ENCODE peak calls at places on chromosomes 12 and 14, in four cellular contexts. One of them, this sample, is unnamed.

GRCh38 chr14:68230941-68231717 is 411.6 kb downstream of the RAD51B start:
- DNase-seq in NCI-H748 treated with DMSO at 0.1 percent for 48 hours: no peak
- DNase-seq in SK-N-SH: no peak
- DNase-seq in effector memory CD4-positive, alpha-beta T cell: no peak
- DNase-seq in this sample: no peak

GRCh38 chr14:28515571-28515970 is 251.0 kb upstream of the FOXG1 start:
- DNase-seq in effector memory CD4-positive, alpha-beta T cell: no peak
- DNase-seq in NCI-H748 treated with DMSO at 0.1 percent for 48 hours: no peak
- DNase-seq in SK-N-SH: no peak
- DNase-seq in this sample: no peak

GRCh38 chr14:99029150-99029915 is 242.7 kb downstream of the BCL11B start:
- DNase-seq in effector memory CD4-positive, alpha-beta T cell: no peak
- DNase-seq in NCI-H748 treated with DMSO at 0.1 percent for 48 hours: no peak
- DNase-seq in SK-N-SH: no peak
- DNase-seq in this sample: no peak

GRCh38 chr12:84508325-84508861 is 404.2 kb downstream of the SLC6A15 start:
- DNase-seq in NCI-H748 treated with DMSO at 0.1 percent for 48 hours: no peak
- DNase-seq in SK-N-SH: peak; percentile 12
- DNase-seq in effector memory CD4-positive, alpha-beta T cell: no peak
- DNase-seq in this sample: no peak

GRCh38 chr14:99357151-99357550 is 85.2 kb upstream of the BCL11B start:
- DNase-seq in effector memory CD4-positive, alpha-beta T cell: no peak
- DNase-seq in NCI-H748 treated with DMSO at 0.1 percent for 48 hours: no peak
- DNase-seq in SK-N-SH: no peak
- DNase-seq in this sample: no peak

GRCh38 chr14:35394326-35394725 is 10.2 kb downstream of the NFKBIA start:
- DNase-seq in NCI-H748 treated with DMSO at 0.1 percent for 48 hours: no peak
- DNase-seq in effector memory CD4-positive, alpha-beta T cell: no peak
- DNase-seq in SK-N-SH: no peak
- DNase-seq in this sample: no peak

GRCh38 chr14:106564058-106564643 is 1037.8 kb downstream of the TMEM121 start:
- DNase-seq in NCI-H748 treated with DMSO at 0.1 percent for 48 hours: peak; percentile 52
- DNase-seq in SK-N-SH: peak; percentile 45
- DNase-seq in effector memory CD4-positive, alpha-beta T cell: peak; percentile 44
- DNase-seq in this sample: no peak

GRCh38 chr12:93009533-93009932 is 80.4 kb upstream of the EEA1 start:
- DNase-seq in effector memory CD4-positive, alpha-beta T cell: no peak
- DNase-seq in NCI-H748 treated with DMSO at 0.1 percent for 48 hours: no peak
- DNase-seq in SK-N-SH: no peak
- DNase-seq in this sample: no peak

GRCh38 chr14:75471059-75471458 is 43.2 kb downstream of the JDP2 start:
- DNase-seq in effector memory CD4-positive, alpha-beta T cell: no peak
- DNase-seq in NCI-H748 treated with DMSO at 0.1 percent for 48 hours: no peak
- DNase-seq in SK-N-SH: no peak
- DNase-seq in this sample: no peak

GRCh38 chr14:88792572-88793258 is at the start of gene EML5:
- DNase-seq in SK-N-SH: peak; percentile 91
- DNase-seq in NCI-H748 treated with DMSO at 0.1 percent for 48 hours: peak; percentile 82
- DNase-seq in effector memory CD4-positive, alpha-beta T cell: peak; percentile 72
- DNase-seq in this sample: peak; percentile 81

GRCh38 chr12:110649341-110649847 is 35.5 kb downstream of the TCTN1 start:
- DNase-seq in SK-N-SH: peak; percentile 69
- DNase-seq in NCI-H748 treated with DMSO at 0.1 percent for 48 hours: no peak
- DNase-seq in effector memory CD4-positive, alpha-beta T cell: no peak
- DNase-seq in this sample: no peak

GRCh38 chr12:114444422-114445279 is 38.7 kb upstream of the TBX5 start:
- DNase-seq in NCI-H748 treated with DMSO at 0.1 percent for 48 hours: no peak
- DNase-seq in effector memory CD4-positive, alpha-beta T cell: no peak
- DNase-seq in SK-N-SH: no peak
- DNase-seq in this sample: no peak

GRCh38 chr12:51910168-51910567 is 2.9 kb downstream of the ACVRL1 start:
- DNase-seq in NCI-H748 treated with DMSO at 0.1 percent for 48 hours: no peak
- DNase-seq in SK-N-SH: no peak
- DNase-seq in effector memory CD4-positive, alpha-beta T cell: no peak
- DNase-seq in this sample: no peak

GRCh38 chr12:34033628-34034296 is 11.5 kb downstream of the ALG10 start:
- DNase-seq in NCI-H748 treated with DMSO at 0.1 percent for 48 hours: peak; percentile 43
- DNase-seq in effector memory CD4-positive, alpha-beta T cell: no peak
- DNase-seq in SK-N-SH: peak; percentile 4
- DNase-seq in this sample: no peak

GRCh38 chr12:43407816-43408645 is 144.0 kb downstream of the ADAMTS20 start:
- DNase-seq in effector memory CD4-positive, alpha-beta T cell: no peak
- DNase-seq in NCI-H748 treated with DMSO at 0.1 percent for 48 hours: no peak
- DNase-seq in SK-N-SH: no peak
- DNase-seq in this sample: no peak

GRCh38 chr12:98397323-98398105 is 117.9 kb upstream of the TMPO start:
- DNase-seq in effector memory CD4-positive, alpha-beta T cell: peak; percentile 71
- DNase-seq in NCI-H748 treated with DMSO at 0.1 percent for 48 hours: peak; percentile 96
- DNase-seq in SK-N-SH: peak; percentile 73
- DNase-seq in this sample: peak; percentile 79

GRCh38 chr12:4089147-4089606 is 184.4 kb upstream of the CCND2 start:
- DNase-seq in effector memory CD4-positive, alpha-beta T cell: no peak
- DNase-seq in SK-N-SH: no peak
- DNase-seq in NCI-H748 treated with DMSO at 0.1 percent for 48 hours: no peak
- DNase-seq in this sample: peak; percentile 36

GRCh38 chr12:124774054-124774461 is 89.6 kb downstream of the SCARB1 start:
- DNase-seq in NCI-H748 treated with DMSO at 0.1 percent for 48 hours: no peak
- DNase-seq in SK-N-SH: no peak
- DNase-seq in effector memory CD4-positive, alpha-beta T cell: no peak
- DNase-seq in this sample: no peak

GRCh38 chr12:86137936-86138335 is 118.3 kb downstream of the MGAT4C start:
- DNase-seq in SK-N-SH: no peak
- DNase-seq in effector memory CD4-positive, alpha-beta T cell: no peak
- DNase-seq in NCI-H748 treated with DMSO at 0.1 percent for 48 hours: no peak
- DNase-seq in this sample: no peak

GRCh38 chr14:72126091-72126490 is 193.9 kb downstream of the RGS6 start:
- DNase-seq in NCI-H748 treated with DMSO at 0.1 percent for 48 hours: no peak
- DNase-seq in effector memory CD4-positive, alpha-beta T cell: no peak
- DNase-seq in SK-N-SH: no peak
- DNase-seq in this sample: no peak

GRCh38 chr12:1034243-1034642 is 43.2 kb downstream of the ERC1 start:
- DNase-seq in effector memory CD4-positive, alpha-beta T cell: no peak
- DNase-seq in NCI-H748 treated with DMSO at 0.1 percent for 48 hours: no peak
- DNase-seq in SK-N-SH: no peak
- DNase-seq in this sample: no peak

GRCh38 chr14:39426605-39427004 is 5.6 kb downstream of the FBXO33 start:
- DNase-seq in SK-N-SH: peak; percentile 6
- DNase-seq in NCI-H748 treated with DMSO at 0.1 percent for 48 hours: peak; percentile 29
- DNase-seq in effector memory CD4-positive, alpha-beta T cell: no peak
- DNase-seq in this sample: no peak

GRCh38 chr12:19689801-19690472 is 250.6 kb downstream of the AEBP2 start:
- DNase-seq in effector memory CD4-positive, alpha-beta T cell: no peak
- DNase-seq in SK-N-SH: no peak
- DNase-seq in NCI-H748 treated with DMSO at 0.1 percent for 48 hours: no peak
- DNase-seq in this sample: no peak

GRCh38 chr14:21039585-21040369 is 2.4 kb upstream of the RNASE7 start:
- DNase-seq in NCI-H748 treated with DMSO at 0.1 percent for 48 hours: no peak
- DNase-seq in SK-N-SH: peak; percentile 56
- DNase-seq in effector memory CD4-positive, alpha-beta T cell: no peak
- DNase-seq in this sample: peak; percentile 64

GRCh38 chr12:59372971-59373370 is 222.9 kb upstream of the SLC16A7 start:
- DNase-seq in SK-N-SH: no peak
- DNase-seq in effector memory CD4-positive, alpha-beta T cell: no peak
- DNase-seq in NCI-H748 treated with DMSO at 0.1 percent for 48 hours: peak; percentile 36
- DNase-seq in this sample: no peak

GRCh38 chr12:8960185-8960584 is 10.7 kb upstream of the M6PR start:
- DNase-seq in effector memory CD4-positive, alpha-beta T cell: no peak
- DNase-seq in NCI-H748 treated with DMSO at 0.1 percent for 48 hours: no peak
- DNase-seq in SK-N-SH: no peak
- DNase-seq in this sample: no peak

GRCh38 chr12:120759591-120760348 is 34.1 kb downstream of the ACADS start:
- DNase-seq in SK-N-SH: no peak
- DNase-seq in effector memory CD4-positive, alpha-beta T cell: no peak
- DNase-seq in NCI-H748 treated with DMSO at 0.1 percent for 48 hours: no peak
- DNase-seq in this sample: no peak

GRCh38 chr14:95496111-95496681 is 20.3 kb downstream of the SYNE3 start:
- DNase-seq in effector memory CD4-positive, alpha-beta T cell: no peak
- DNase-seq in SK-N-SH: no peak
- DNase-seq in NCI-H748 treated with DMSO at 0.1 percent for 48 hours: no peak
- DNase-seq in this sample: no peak

GRCh38 chr12:108839890-108840230 is 17.5 kb downstream of the SSH1 start:
- DNase-seq in NCI-H748 treated with DMSO at 0.1 percent for 48 hours: no peak
- DNase-seq in SK-N-SH: no peak
- DNase-seq in effector memory CD4-positive, alpha-beta T cell: no peak
- DNase-seq in this sample: no peak